ENCODE peak calls at places on chromosomes 6 and 20, in four cellular contexts. Z, S, I and F are unnamed samples.

GRCh38 chr6:132816665-132817064 is 2.3 kb downstream of the RPS12 start:
- DNase-seq in S (no peak), Z (no peak), I (no peak), F (no peak)

GRCh38 chr6:128209771-128210170 is 308.9 kb upstream of the THEMIS start:
- DNase-seq in I (no peak), S (no peak), Z (peak; percentile 79), F (peak; percentile 87)

GRCh38 chr20:37534401-37535157 is 6.9 kb upstream of the BLCAP start:
- DNase-seq in S (peak; percentile 86), I (peak; percentile 25), Z (peak; percentile 80), F (peak; percentile 93)

GRCh38 chr6:155117266-155117665 is 122.2 kb downstream of the TIAM2 start:
- DNase-seq in Z (peak; percentile 96), I (no peak), S (no peak), F (peak; percentile 91)

GRCh38 chr6:36679043-36679821 is 718 bp downstream of the CDKN1A start:
- DNase-seq in S (peak; percentile 63), I (no peak), Z (peak; percentile 59), F (peak; percentile 32)

GRCh38 chr20:50292324-50293243 is 102.0 kb downstream of the CEBPB start:
- DNase-seq in Z (peak; percentile 97), I (no peak), S (no peak), F (peak; percentile 97)

GRCh38 chr6:7910298-7910653 is 312 bp downstream of the TXNDC5 start:
- DNase-seq in I (no peak), Z (peak; percentile 14), S (no peak), F (no peak)

GRCh38 chr6:92329416-92329815 is 1089.9 kb downstream of the EPHA7 start:
- DNase-seq in S (no peak), Z (no peak), I (no peak), F (peak; percentile 40)

GRCh38 chr6:54493138-54493537 is 184.9 kb downstream of the TINAG start:
- DNase-seq in Z (peak; percentile 75), S (no peak), I (no peak), F (peak; percentile 59)

GRCh38 chr6:12152023-12152960 is 137.9 kb upstream of the EDN1 start:
- DNase-seq in I (no peak), Z (no peak), S (no peak), F (no peak)

GRCh38 chr6:28720357-28721231 is 194.9 kb downstream of the GPX5 start:
- DNase-seq in S (no peak), I (no peak), Z (no peak), F (no peak)
- H3K4me3 ChIP-seq in S (peak overlapping the region; percentile 37), I (no peak overlapping the region), Z (no peak overlapping the region), F (no peak overlapping the region)

GRCh38 chr20:62782893-62783278 is 13.4 kb upstream of the MRGBP start:
- DNase-seq in I (no peak), S (no peak), Z (no peak), F (no peak)

GRCh38 chr20:62780204-62780603 is 16.1 kb upstream of the MRGBP start:
- DNase-seq in Z (no peak), I (no peak), S (no peak), F (no peak)

GRCh38 chr20:62780696-62781095 is 15.6 kb upstream of the MRGBP start:
- DNase-seq in S (no peak), Z (no peak), I (no peak), F (no peak)

GRCh38 chr20:62784497-62784896 is 11.8 kb upstream of the MRGBP start:
- DNase-seq in Z (no peak), I (no peak), S (no peak), F (no peak)

DNA sequence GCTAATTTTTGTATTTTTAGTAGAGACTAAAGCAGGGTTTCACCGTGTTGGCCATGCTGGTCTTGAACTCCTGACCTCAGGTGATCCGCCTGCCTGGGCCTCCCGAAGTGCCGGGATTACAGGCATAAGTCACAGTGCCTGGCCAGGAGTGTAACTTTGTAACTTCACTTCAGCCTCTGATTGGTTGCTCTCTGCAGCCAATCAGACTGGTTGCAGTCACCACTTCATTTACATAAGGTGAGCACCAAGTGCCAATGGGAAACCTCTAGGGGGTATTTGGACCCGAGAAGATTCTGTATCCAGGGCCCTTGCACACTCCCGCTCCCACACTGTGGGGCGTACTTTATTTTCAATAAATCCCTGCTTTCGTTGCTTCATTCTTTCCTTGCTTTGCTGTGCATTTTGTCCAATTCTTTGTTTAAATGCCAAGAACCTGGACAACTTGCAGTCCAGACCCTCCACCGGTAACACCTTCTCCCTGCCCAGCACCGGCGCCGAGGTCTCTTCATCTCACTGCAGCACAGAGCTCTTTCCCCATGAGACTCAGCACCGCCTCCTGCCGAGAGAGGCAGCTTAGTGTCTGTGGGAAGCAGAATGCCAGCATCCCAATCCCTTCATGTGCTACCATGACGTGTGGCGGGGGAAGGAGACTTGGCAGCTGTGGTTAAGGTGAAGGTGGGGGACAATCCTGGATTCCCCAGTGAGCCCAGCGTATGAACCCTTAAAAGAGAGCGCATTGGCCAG is 14.0 kb upstream of the MRGBP start:
- DNase-seq in Z (no peak), I (no peak), S (peak; percentile 48), F (no peak)
- TF ChIP-seq CTCF in Z (peak; percentile 26), I (no peak), S (peak; percentile 27), F (peak; percentile 39)

GRCh38 chr6:131640100-131640499 is 3.0 kb downstream of the ENPP3 start:
- DNase-seq in I (no peak), Z (no peak), S (no peak), F (no peak)

GRCh38 chr6:131636880-131637792 is at the start of gene ENPP3:
- DNase-seq in I (no peak), S (no peak), Z (peak; percentile 11), F (peak; percentile 68)

GRCh38 chr6:131640576-131640975 is 3.5 kb downstream of the ENPP3 start:
- DNase-seq in S (no peak), Z (no peak), I (no peak), F (no peak)

GRCh38 chr6:131635384-131636340 is 1.4 kb upstream of the ENPP3 start:
- DNase-seq in Z (no peak), I (no peak), S (no peak), F (no peak)

GRCh38 chr6:131638013-131638412 is 911 bp downstream of the ENPP3 start:
- DNase-seq in Z (no peak), I (no peak), S (no peak), F (no peak)
- H3K4me3 ChIP-seq in Z (no peak overlapping the region), I (no peak overlapping the region), S (no peak overlapping the region), F (no peak overlapping the region)

GRCh38 chr6:109082178-109082577 is 12.5 kb downstream of the SESN1 start:
- DNase-seq in I (no peak), S (no peak), Z (peak; percentile 46), F (peak; percentile 40)
- TF ChIP-seq CTCF in I (no peak), S (no peak), Z (no peak), F (peak; percentile 17)

GRCh38 chr6:18031189-18031588 is 43.8 kb upstream of the KIF13A start:
- DNase-seq in I (no peak), S (no peak), Z (no peak), F (no peak)

GRCh38 chr6:18025591-18025990 is 38.2 kb upstream of the KIF13A start:
- DNase-seq in S (no peak), I (no peak), Z (no peak), F (no peak)

GRCh38 chr6:18024876-18025275 is 37.4 kb upstream of the KIF13A start:
- DNase-seq in I (no peak), Z (no peak), S (no peak), F (no peak)

GRCh38 chr6:18031680-18032256 is 44.3 kb upstream of the KIF13A start:
- DNase-seq in Z (no peak), S (no peak), I (no peak), F (no peak)

GRCh38 chr6:18028332-18028731 is 40.9 kb upstream of the KIF13A start:
- DNase-seq in I (no peak), Z (no peak), S (no peak), F (no peak)
- H3K4me3 ChIP-seq in I (no peak overlapping the region), Z (no peak overlapping the region), S (no peak overlapping the region), F (no peak overlapping the region)

GRCh38 chr6:47309326-47310130 is at the start of gene TNFRSF21:
- DNase-seq in I (peak; percentile 59), S (peak; percentile 96), Z (peak; percentile 80), F (peak; percentile 94)
- TF ChIP-seq CTCF in I (peak; percentile 64), S (peak; percentile 83), Z (peak; percentile 97), F (peak; percentile 99)

GRCh38 chr20:58312836-58313235 is 3.3 kb downstream of the RAB22A start:
- DNase-seq in S (no peak), Z (no peak), I (no peak), F (no peak)
- H3K4me3 ChIP-seq in S (no peak overlapping the region), Z (no peak overlapping the region), I (no peak overlapping the region), F (no peak overlapping the region)

GRCh38 chr20:953742-954141 is 37.6 kb upstream of the ANGPT4 start:
- DNase-seq in I (no peak), Z (peak; percentile 8), S (peak; percentile 43), F (peak; percentile 7)
- TF ChIP-seq CTCF in I (no peak), Z (peak; percentile 50), S (peak; percentile 44), F (peak; percentile 49)

GRCh38 chr20:5718896-5719595 is 31.2 kb upstream of the SHLD1 start:
- DNase-seq in Z (no peak), I (no peak), S (no peak), F (no peak)
- H3K4me3 ChIP-seq in Z (no peak overlapping the region), I (no peak overlapping the region), S (no peak overlapping the region), F (no peak overlapping the region)

GRCh38 chr6:31530659-31531058 is 1.9 kb downstream of the MCCD1 start:
- DNase-seq in I (no peak), Z (no peak), S (no peak), F (no peak)
- TF ChIP-seq CTCF in I (no peak), Z (no peak), S (no peak), F (no peak)